ENCODE peak calls at places on chromosomes 12 and 14, in seven cellular contexts. Y is HuH-7; O is AG08395; P is CD4-positive, CD25-positive, alpha-beta regulatory T cell; L is fibroblast of pulmonary artery; A is foreskin fibroblast; J is GM19239. B is an unnamed sample.

GRCh38 chr14:32384464-32384863 is 55.4 kb downstream of the AKAP6 start:
- DNase-seq in A (no peak), P (no peak), O (no peak), L (no peak), Y (no peak), J (no peak), B (no peak)

GRCh38 chr12:449203-449602 is 10.5 kb upstream of the B4GALNT3 start:
- DNase-seq in J (no peak), O (no peak), P (no peak), A (no peak), Y (no peak), L (no peak), B (no peak)

GRCh38 chr14:80615831-80616230 is 325.7 kb downstream of the CEP128 start:
- DNase-seq in O (no peak), A (no peak), J (no peak), L (no peak), P (no peak), Y (peak), B (no peak)

GRCh38 chr12:51751657-51752056 is 96.9 kb downstream of the FIGNL2 start:
- DNase-seq in P (no peak), A (no peak), L (peak), Y (no peak), O (peak), J (no peak), B (no peak)

GRCh38 chr12:19882418-19882817 is 443.1 kb downstream of the AEBP2 start:
- DNase-seq in A (no peak), L (no peak), J (no peak), Y (no peak), O (no peak), P (no peak), B (no peak)

GRCh38 chr12:132469423-132469822 is 20.5 kb upstream of the FBRSL1 start:
- DNase-seq in P (no peak), A (no peak), Y (no peak), O (no peak), J (no peak), L (no peak), B (no peak)

GRCh38 chr12:3192221-3192620 is 115.0 kb downstream of the TSPAN9 start:
- DNase-seq in O (no peak), L (no peak), J (no peak), A (no peak), P (no peak), Y (no peak), B (no peak)

GRCh38 chr14:101004954-101005353 is 101.4 kb upstream of the RTL1 start:
- DNase-seq in A (peak), P (no peak), O (no peak), J (no peak), L (peak), Y (no peak), B (no peak)

GRCh38 chr14:59918824-59919581 is 941 bp upstream of the LRRC9 start:
- DNase-seq in J (no peak), L (peak), O (peak), P (no peak), A (no peak), Y (peak), B (peak)